ENCODE peak calls at places on chromosomes 12 and 14, in seven cellular contexts. K is IMR-90, D is neuronal stem cell, I is H9, A is mesenchymal stem cell, Y is mesendoderm, Z is H1. X is an unnamed sample.

GRCh38 chr12:2013111-2013510 is 8.9 kb upstream of the DCP1B start:
- DNase-seq in D (no peak), Y (no peak), I (no peak), K (peak; percentile 43), A (peak; percentile 66), Z (no peak), X (no peak)

GRCh38 chr14:54686219-54686870 is 119.4 kb downstream of the SAMD4A start:
- DNase-seq in K (peak; percentile 91), D (no peak), Z (no peak), I (no peak), A (peak; percentile 82), Y (no peak), X (no peak)

GRCh38 chr12:130863298-130863697 is 8.6 kb upstream of the RAN start:
- DNase-seq in A (no peak), Y (no peak), I (no peak), D (no peak), Z (no peak), K (no peak), X (peak; percentile 54)

GRCh38 chr12:102484017-102484731 is 3.8 kb upstream of the IGF1 start:
- DNase-seq in D (peak; percentile 48), Z (peak; percentile 68), I (peak; percentile 56), K (peak; percentile 41), A (peak; percentile 51), Y (peak; percentile 56), X (peak; percentile 70)

GRCh38 chr12:29768372-29768771 is 15.4 kb downstream of the TMTC1 start:
- DNase-seq in I (no peak), Y (no peak), K (no peak), Z (no peak), A (no peak), D (no peak), X (no peak)

GRCh38 chr12:31315089-31315725 is 10.7 kb downstream of the SINHCAF start:
- DNase-seq in D (no peak), A (peak; percentile 15), Z (no peak), I (no peak), Y (no peak), K (no peak), X (no peak)

GRCh38 chr12:15192721-15193120 is 28.5 kb downstream of the RERG start:
- DNase-seq in A (no peak), Z (no peak), Y (no peak), D (no peak), K (no peak), I (no peak), X (no peak)

GRCh38 chr14:32711103-32711680 is 227.5 kb upstream of the NPAS3 start:
- DNase-seq in Y (peak; percentile 63), D (peak; percentile 39), K (peak; percentile 14), A (peak; percentile 61), Z (no peak), I (peak; percentile 25), X (peak; percentile 22)

GRCh38 chr12:34390846-34391700 is 368.8 kb downstream of the ALG10 start:
- DNase-seq in K (no peak), A (no peak), Y (no peak), Z (no peak), D (no peak), I (no peak), X (no peak)

GRCh38 chr14:91924871-91925726 is 22.4 kb downstream of the FBLN5 start:
- DNase-seq in Y (no peak), Z (peak; percentile 48), I (no peak), A (no peak), D (no peak), K (no peak), X (no peak)

GRCh38 chr14:91417983-91418386 is 365 bp upstream of the CCDC88C start:
- DNase-seq in K (no peak), A (no peak), D (peak; percentile 50), I (peak; percentile 57), Y (peak; percentile 65), Z (peak; percentile 82), X (no peak)

GRCh38 chr12:68478516-68479260 is 132.0 kb upstream of the RAP1B start:
- DNase-seq in Z (no peak), D (no peak), I (no peak), A (peak; percentile 22), K (no peak), Y (no peak), X (peak; percentile 30)

GRCh38 chr14:23376477-23377200 is at the start of gene CMTM5:
- DNase-seq in K (no peak), I (peak; percentile 66), Y (peak; percentile 76), D (peak; percentile 51), A (no peak), Z (peak; percentile 71), X (no peak)

GRCh38 chr12:64699504-64700115 is 59.6 kb downstream of the GNS start:
- DNase-seq in A (no peak), I (no peak), K (no peak), Z (no peak), D (no peak), Y (no peak), X (no peak)

GRCh38 chr12:116547955-116548471 is 11.2 kb upstream of the MAP1LC3B2 start:
- DNase-seq in Z (no peak), D (no peak), I (no peak), Y (no peak), K (peak; percentile 55), A (peak; percentile 42), X (no peak)

GRCh38 chr14:91374897-91375747 is 42.5 kb downstream of the CCDC88C start:
- DNase-seq in A (no peak), I (no peak), K (no peak), Y (no peak), D (peak; percentile 72), Z (no peak), X (no peak)

GRCh38 chr14:75709207-75709812 is 48.3 kb downstream of the TTLL5 start:
- DNase-seq in Y (peak; percentile 85), K (peak; percentile 88), I (peak; percentile 67), D (peak; percentile 59), Z (peak; percentile 56), A (peak; percentile 80), X (peak; percentile 90)

GRCh38 chr14:92492261-92492660 is 21.3 kb upstream of the RIN3 start:
- DNase-seq in D (no peak), I (no peak), Z (peak; percentile 26), A (no peak), Y (no peak), K (no peak), X (no peak)

GRCh38 chr14:101683365-101683764 is 78.1 kb upstream of the PPP2R5C start:
- DNase-seq in Y (no peak), K (no peak), I (no peak), A (no peak), Z (no peak), D (no peak), X (no peak)

GRCh38 chr14:104751539-104752337 is 1.2 kb upstream of the SIVA1 start:
- DNase-seq in I (no peak), Z (no peak), K (no peak), Y (no peak), A (no peak), D (no peak), X (no peak)

GRCh38 chr12:65415826-65416225 is 137.3 kb downstream of the MSRB3 start:
- DNase-seq in D (no peak), A (peak; percentile 11), I (no peak), K (peak; percentile 58), Y (no peak), Z (no peak), X (no peak)

GRCh38 chr14:96725232-96725631 is 72.0 kb upstream of the VRK1 start:
- DNase-seq in D (no peak), I (no peak), Z (no peak), A (no peak), K (no peak), Y (no peak), X (no peak)
- H2AK5ac ChIP-seq in D (no peak overlapping the region), I (no peak overlapping the region), Z (no peak overlapping the region), A (no peak overlapping the region), K (no peak overlapping the region), Y (no peak overlapping the region), X (no peak overlapping the region)

GRCh38 chr12:72448089-72448488 is 175.9 kb downstream of the TRHDE start:
- DNase-seq in Y (no peak), D (no peak), Z (no peak), A (peak; percentile 13), K (peak; percentile 15), I (no peak), X (no peak)

GRCh38 chr12:72442217-72442616 is 170.0 kb downstream of the TRHDE start:
- DNase-seq in Y (peak; percentile 60), D (no peak), A (no peak), K (peak; percentile 47), Z (no peak), I (no peak), X (no peak)

GRCh38 chr12:72448805-72449204 is 176.6 kb downstream of the TRHDE start:
- DNase-seq in D (no peak), I (no peak), Z (no peak), A (no peak), K (no peak), Y (no peak), X (no peak)

GRCh38 chr12:72444566-72444965 is 172.4 kb downstream of the TRHDE start:
- DNase-seq in D (no peak), Y (no peak), K (no peak), A (no peak), I (no peak), Z (no peak), X (no peak)

DNA sequence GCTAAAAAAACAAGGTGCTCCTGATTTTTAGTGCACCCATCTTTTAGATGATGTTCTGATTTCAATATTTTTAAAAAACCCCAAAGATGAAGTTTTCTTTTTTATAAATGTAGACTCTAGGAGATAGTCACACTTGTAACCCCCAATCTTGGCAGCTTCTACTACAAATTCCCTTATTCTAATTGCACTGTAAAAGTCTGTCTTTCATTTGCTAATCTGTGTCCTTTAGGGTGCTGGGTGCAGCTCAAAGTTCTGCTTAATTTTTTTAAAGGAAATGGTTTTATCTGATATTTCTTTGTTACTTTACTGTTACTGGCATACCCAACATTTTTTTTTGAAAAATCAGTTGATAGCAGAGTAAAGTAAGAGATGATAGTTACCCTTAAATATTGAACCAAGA is 172.0 kb downstream of the TRHDE start:
- DNase-seq in A (no peak), I (no peak), K (no peak), Z (no peak), D (no peak), Y (no peak), X (no peak)
- H3K4me2 ChIP-seq in A (no peak overlapping the region), I (no peak overlapping the region), K (no peak overlapping the region), Z (peak overlapping the region; percentile 23), D (no peak overlapping the region), Y (no peak overlapping the region), X (no peak overlapping the region)

DNA sequence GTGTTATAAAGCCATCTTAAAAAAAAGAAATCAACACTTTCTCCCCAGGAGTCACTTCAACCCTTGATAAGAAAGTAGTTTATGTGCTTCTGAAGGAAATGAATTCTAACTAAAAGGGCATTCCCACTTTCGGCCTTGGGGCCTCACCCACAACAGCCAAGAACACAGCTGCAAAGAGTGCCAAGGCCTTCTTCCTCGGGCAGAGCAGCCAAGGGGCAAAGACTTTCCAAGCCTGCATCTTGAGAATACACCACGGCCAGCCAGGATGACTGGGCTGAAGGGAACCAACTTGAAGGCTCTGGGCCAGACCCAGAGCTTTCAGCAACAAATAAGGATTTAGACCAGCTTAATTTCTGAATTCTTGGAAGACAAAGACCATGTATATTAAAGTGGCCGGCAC is 60.4 kb upstream of the FOXN3 start:
- DNase-seq in A (no peak), D (no peak), K (no peak), Z (no peak), Y (peak; percentile 62), I (no peak), X (no peak)
- H2AK5ac ChIP-seq in A (peak overlapping the region; percentile 6), D (no peak overlapping the region), K (no peak overlapping the region), Z (no peak overlapping the region), Y (no peak overlapping the region), I (no peak overlapping the region), X (no peak overlapping the region)

DNA sequence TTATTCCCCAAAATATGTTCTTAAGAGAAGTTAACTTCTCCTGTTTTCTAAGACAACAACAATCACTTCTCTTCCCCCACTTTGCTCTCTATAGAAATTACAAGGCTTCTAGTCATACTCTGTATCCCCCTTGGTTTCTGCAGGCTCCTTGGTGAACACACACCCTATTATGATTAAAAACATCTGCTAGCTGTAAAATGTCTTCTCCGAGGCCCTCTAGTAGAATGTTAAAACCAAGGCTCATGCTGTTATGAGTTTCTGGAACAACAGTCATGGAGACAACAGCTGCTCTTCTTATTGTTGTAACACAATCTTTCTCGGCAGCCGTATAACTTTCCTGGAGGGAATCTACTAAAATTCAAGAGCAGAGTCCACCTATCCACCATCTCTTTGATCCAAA is 397.5 kb upstream of the CCDC196 start:
- DNase-seq in A (no peak), Z (no peak), I (no peak), Y (no peak), D (no peak), K (no peak), X (no peak)
- H3K4me2 ChIP-seq in A (no peak overlapping the region), Z (no peak overlapping the region), I (no peak overlapping the region), Y (no peak overlapping the region), D (no peak overlapping the region), K (no peak overlapping the region), X (no peak overlapping the region)

X was measured in trophoblast cell.